ENCODE peak calls at places on chromosomes 1 and 21, in eight cellular contexts. One of them, this sample, is unnamed.

GRCh38 chr1:64933296-64934070 is 32.9 kb downstream of the JAK1 start:
- DNase-seq in CD8-positive, alpha-beta T cell: no peak
- DNase-seq in ovary: no peak
- DNase-seq in adipocyte: peak; percentile 95
- DNase-seq in thoracic aorta: peak; percentile 27
- DNase-seq in endothelial cell of umbilical vein: peak; percentile 31
- DNase-seq in trophoblast cell: peak; percentile 98
- DNase-seq in naive thymus-derived CD4-positive, alpha-beta T cell: peak; percentile 32
- DNase-seq in this sample: no peak

GRCh38 chr1:3640113-3640932 is 9.6 kb downstream of the WRAP73 start:
- DNase-seq in CD8-positive, alpha-beta T cell: no peak
- DNase-seq in ovary: no peak
- DNase-seq in adipocyte: no peak
- DNase-seq in thoracic aorta: no peak
- DNase-seq in endothelial cell of umbilical vein: no peak
- DNase-seq in trophoblast cell: peak; percentile 35
- DNase-seq in naive thymus-derived CD4-positive, alpha-beta T cell: no peak
- DNase-seq in this sample: no peak

GRCh38 chr21:41767606-41768370 is 936 bp upstream of the RIPK4 start:
- DNase-seq in CD8-positive, alpha-beta T cell: no peak
- DNase-seq in ovary: no peak
- DNase-seq in adipocyte: peak; percentile 52
- DNase-seq in thoracic aorta: no peak
- DNase-seq in endothelial cell of umbilical vein: no peak
- DNase-seq in trophoblast cell: no peak
- DNase-seq in naive thymus-derived CD4-positive, alpha-beta T cell: no peak
- DNase-seq in this sample: peak; percentile 32

GRCh38 chr1:24966121-24966723 is 36.1 kb upstream of the RUNX3 start:
- DNase-seq in CD8-positive, alpha-beta T cell: no peak
- DNase-seq in ovary: no peak
- DNase-seq in adipocyte: no peak
- DNase-seq in thoracic aorta: no peak
- DNase-seq in endothelial cell of umbilical vein: no peak
- DNase-seq in trophoblast cell: no peak
- DNase-seq in naive thymus-derived CD4-positive, alpha-beta T cell: no peak
- DNase-seq in this sample: no peak

GRCh38 chr1:25959626-25960025 is 38.2 kb downstream of the PAFAH2 start:
- DNase-seq in CD8-positive, alpha-beta T cell: no peak
- DNase-seq in ovary: no peak
- DNase-seq in adipocyte: no peak
- DNase-seq in thoracic aorta: no peak
- DNase-seq in endothelial cell of umbilical vein: no peak
- DNase-seq in trophoblast cell: no peak
- DNase-seq in naive thymus-derived CD4-positive, alpha-beta T cell: no peak
- DNase-seq in this sample: no peak

GRCh38 chr1:34163792-34164509 is 1.1 kb downstream of the CSMD2 start:
- DNase-seq in CD8-positive, alpha-beta T cell: no peak
- DNase-seq in ovary: no peak
- DNase-seq in adipocyte: peak; percentile 49
- DNase-seq in thoracic aorta: no peak
- DNase-seq in endothelial cell of umbilical vein: no peak
- DNase-seq in trophoblast cell: no peak
- DNase-seq in naive thymus-derived CD4-positive, alpha-beta T cell: no peak
- DNase-seq in this sample: no peak

GRCh38 chr1:81186271-81186670 is 614.5 kb upstream of the ADGRL2 start:
- DNase-seq in CD8-positive, alpha-beta T cell: no peak
- DNase-seq in ovary: no peak
- DNase-seq in adipocyte: peak; percentile 6
- DNase-seq in thoracic aorta: no peak
- DNase-seq in endothelial cell of umbilical vein: no peak
- DNase-seq in trophoblast cell: peak; percentile 79
- DNase-seq in naive thymus-derived CD4-positive, alpha-beta T cell: no peak
- DNase-seq in this sample: no peak

GRCh38 chr1:91065337-91065736 is 43.5 kb upstream of the ZNF644 start:
- DNase-seq in CD8-positive, alpha-beta T cell: no peak
- DNase-seq in ovary: no peak
- DNase-seq in adipocyte: no peak
- DNase-seq in thoracic aorta: no peak
- DNase-seq in endothelial cell of umbilical vein: no peak
- DNase-seq in trophoblast cell: no peak
- DNase-seq in naive thymus-derived CD4-positive, alpha-beta T cell: no peak
- DNase-seq in this sample: no peak

GRCh38 chr21:26835027-26835713 is 10.0 kb downstream of the ADAMTS1 start:
- DNase-seq in CD8-positive, alpha-beta T cell: no peak
- DNase-seq in ovary: peak; percentile 67
- DNase-seq in adipocyte: peak; percentile 71
- DNase-seq in thoracic aorta: no peak
- DNase-seq in endothelial cell of umbilical vein: no peak
- DNase-seq in trophoblast cell: peak; percentile 87
- DNase-seq in naive thymus-derived CD4-positive, alpha-beta T cell: no peak
- DNase-seq in this sample: peak; percentile 71

GRCh38 chr1:184035719-184036516 is 1.6 kb downstream of the COLGALT2 start:
- DNase-seq in CD8-positive, alpha-beta T cell: no peak
- DNase-seq in ovary: no peak
- DNase-seq in adipocyte: no peak
- DNase-seq in thoracic aorta: no peak
- DNase-seq in endothelial cell of umbilical vein: no peak
- DNase-seq in trophoblast cell: peak; percentile 20
- DNase-seq in naive thymus-derived CD4-positive, alpha-beta T cell: no peak
- DNase-seq in this sample: no peak

GRCh38 chr1:184036517-184036949 is 995 bp downstream of the COLGALT2 start:
- DNase-seq in CD8-positive, alpha-beta T cell: no peak
- DNase-seq in ovary: peak; percentile 18
- DNase-seq in adipocyte: peak; percentile 25
- DNase-seq in thoracic aorta: no peak
- DNase-seq in endothelial cell of umbilical vein: peak; percentile 24
- DNase-seq in trophoblast cell: no peak
- DNase-seq in naive thymus-derived CD4-positive, alpha-beta T cell: no peak
- DNase-seq in this sample: no peak

GRCh38 chr1:184039126-184039525 is 1.6 kb upstream of the COLGALT2 start:
- DNase-seq in CD8-positive, alpha-beta T cell: no peak
- DNase-seq in ovary: no peak
- DNase-seq in adipocyte: no peak
- DNase-seq in thoracic aorta: no peak
- DNase-seq in endothelial cell of umbilical vein: no peak
- DNase-seq in trophoblast cell: no peak
- DNase-seq in naive thymus-derived CD4-positive, alpha-beta T cell: no peak
- DNase-seq in this sample: no peak

GRCh38 chr1:184034761-184035379 is 2.7 kb downstream of the COLGALT2 start:
- DNase-seq in CD8-positive, alpha-beta T cell: no peak
- DNase-seq in ovary: no peak
- DNase-seq in adipocyte: no peak
- DNase-seq in thoracic aorta: no peak
- DNase-seq in endothelial cell of umbilical vein: no peak
- DNase-seq in trophoblast cell: no peak
- DNase-seq in naive thymus-derived CD4-positive, alpha-beta T cell: no peak
- DNase-seq in this sample: no peak

DNA sequence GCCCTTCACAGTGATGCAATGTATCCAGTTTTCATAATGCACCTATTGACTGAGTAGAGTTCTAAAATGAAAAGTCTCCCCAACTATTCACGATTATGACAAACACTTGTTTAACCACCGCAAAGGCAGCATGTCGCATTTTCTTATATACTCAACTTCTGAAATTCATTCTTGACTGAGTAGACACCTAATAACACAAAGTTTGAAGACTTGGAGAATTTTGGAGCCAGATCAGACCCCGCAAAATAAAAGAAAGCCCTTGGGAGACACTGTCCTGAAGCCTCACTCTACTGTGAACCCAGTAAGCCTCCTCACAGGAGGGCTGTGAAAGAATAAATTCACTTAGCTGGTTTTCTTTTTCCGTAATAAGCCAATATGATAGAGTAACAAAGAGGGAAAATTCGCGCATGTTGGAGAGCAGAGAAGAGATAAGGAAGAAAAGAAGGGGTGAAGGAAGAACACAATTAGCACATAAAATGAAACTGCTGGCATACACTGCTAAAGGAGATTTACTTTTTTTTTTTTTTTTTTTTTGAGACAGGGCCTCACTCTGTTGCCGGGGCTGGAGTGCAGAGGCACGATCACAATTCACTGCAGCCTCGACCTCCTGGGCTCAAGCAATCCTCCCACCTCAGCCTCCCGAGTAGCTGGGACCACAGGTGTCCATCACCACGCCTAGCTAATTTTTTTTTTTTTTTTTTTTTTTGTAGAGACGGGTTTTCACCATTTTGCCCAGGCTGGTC is 492 bp upstream of the COLGALT2 start:
- DNase-seq in CD8-positive, alpha-beta T cell: no peak
- DNase-seq in ovary: no peak
- DNase-seq in adipocyte: no peak
- DNase-seq in thoracic aorta: no peak
- DNase-seq in endothelial cell of umbilical vein: no peak
- DNase-seq in trophoblast cell: no peak
- DNase-seq in naive thymus-derived CD4-positive, alpha-beta T cell: no peak
- DNase-seq in this sample: no peak
- H3K4me3 ChIP-seq in CD8-positive, alpha-beta T cell: peak overlapping the region; percentile 45
- H3K4me3 ChIP-seq in ovary: no peak overlapping the region
- H3K4me3 ChIP-seq in adipocyte: peak overlapping the region; percentile 84
- H3K4me3 ChIP-seq in thoracic aorta: peak overlapping the region; percentile 80
- H3K4me3 ChIP-seq in endothelial cell of umbilical vein: no peak overlapping the region
- H3K4me3 ChIP-seq in trophoblast cell: no peak overlapping the region
- H3K4me3 ChIP-seq in naive thymus-derived CD4-positive, alpha-beta T cell: peak overlapping the region; percentile 43
- H3K4me3 ChIP-seq in this sample: no peak overlapping the region

GRCh38 chr1:183164963-183165362 is 21.1 kb upstream of the LAMC2 start:
- DNase-seq in CD8-positive, alpha-beta T cell: no peak
- DNase-seq in ovary: no peak
- DNase-seq in adipocyte: no peak
- DNase-seq in thoracic aorta: no peak
- DNase-seq in endothelial cell of umbilical vein: no peak
- DNase-seq in trophoblast cell: no peak
- DNase-seq in naive thymus-derived CD4-positive, alpha-beta T cell: no peak
- DNase-seq in this sample: no peak

GRCh38 chr1:183166439-183166838 is 19.6 kb upstream of the LAMC2 start:
- DNase-seq in CD8-positive, alpha-beta T cell: no peak
- DNase-seq in ovary: no peak
- DNase-seq in adipocyte: no peak
- DNase-seq in thoracic aorta: no peak
- DNase-seq in endothelial cell of umbilical vein: no peak
- DNase-seq in trophoblast cell: no peak
- DNase-seq in naive thymus-derived CD4-positive, alpha-beta T cell: no peak
- DNase-seq in this sample: no peak

GRCh38 chr1:183163311-183163710 is 22.8 kb upstream of the LAMC2 start:
- DNase-seq in CD8-positive, alpha-beta T cell: no peak
- DNase-seq in ovary: no peak
- DNase-seq in adipocyte: peak; percentile 72
- DNase-seq in thoracic aorta: no peak
- DNase-seq in endothelial cell of umbilical vein: peak; percentile 58
- DNase-seq in trophoblast cell: peak; percentile 52
- DNase-seq in naive thymus-derived CD4-positive, alpha-beta T cell: no peak
- DNase-seq in this sample: no peak

GRCh38 chr1:183165456-183165855 is 20.6 kb upstream of the LAMC2 start:
- DNase-seq in CD8-positive, alpha-beta T cell: no peak
- DNase-seq in ovary: no peak
- DNase-seq in adipocyte: no peak
- DNase-seq in thoracic aorta: no peak
- DNase-seq in endothelial cell of umbilical vein: no peak
- DNase-seq in trophoblast cell: no peak
- DNase-seq in naive thymus-derived CD4-positive, alpha-beta T cell: no peak
- DNase-seq in this sample: no peak

DNA sequence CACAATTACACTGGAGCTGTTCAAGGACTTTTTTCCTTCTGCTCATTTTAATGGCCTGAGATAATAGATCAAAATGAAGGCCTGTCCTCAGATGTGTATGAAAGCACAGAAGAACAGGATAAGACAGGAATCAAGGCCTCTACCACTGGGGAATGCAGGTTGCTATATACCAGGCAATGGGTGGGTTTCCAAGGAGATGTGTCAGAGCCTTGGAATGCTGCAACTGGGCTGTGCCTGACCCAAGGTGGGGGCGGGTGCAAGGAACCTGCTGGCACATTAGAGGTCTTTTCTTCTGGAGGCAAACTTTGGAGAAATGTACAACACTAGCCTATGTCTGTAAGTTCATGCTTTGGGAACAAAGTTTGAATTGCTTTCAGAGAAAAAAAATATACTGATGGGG is 21.7 kb upstream of the LAMC2 start:
- DNase-seq in CD8-positive, alpha-beta T cell: no peak
- DNase-seq in ovary: no peak
- DNase-seq in adipocyte: peak; percentile 43
- DNase-seq in thoracic aorta: no peak
- DNase-seq in endothelial cell of umbilical vein: peak; percentile 44
- DNase-seq in trophoblast cell: peak; percentile 56
- DNase-seq in naive thymus-derived CD4-positive, alpha-beta T cell: no peak
- DNase-seq in this sample: no peak
- H3K4me3 ChIP-seq in CD8-positive, alpha-beta T cell: no peak overlapping the region
- H3K4me3 ChIP-seq in ovary: no peak overlapping the region
- H3K4me3 ChIP-seq in adipocyte: no peak overlapping the region
- H3K4me3 ChIP-seq in thoracic aorta: no peak overlapping the region
- H3K4me3 ChIP-seq in endothelial cell of umbilical vein: no peak overlapping the region
- H3K4me3 ChIP-seq in trophoblast cell: no peak overlapping the region
- H3K4me3 ChIP-seq in naive thymus-derived CD4-positive, alpha-beta T cell: no peak overlapping the region
- H3K4me3 ChIP-seq in this sample: no peak overlapping the region

DNA sequence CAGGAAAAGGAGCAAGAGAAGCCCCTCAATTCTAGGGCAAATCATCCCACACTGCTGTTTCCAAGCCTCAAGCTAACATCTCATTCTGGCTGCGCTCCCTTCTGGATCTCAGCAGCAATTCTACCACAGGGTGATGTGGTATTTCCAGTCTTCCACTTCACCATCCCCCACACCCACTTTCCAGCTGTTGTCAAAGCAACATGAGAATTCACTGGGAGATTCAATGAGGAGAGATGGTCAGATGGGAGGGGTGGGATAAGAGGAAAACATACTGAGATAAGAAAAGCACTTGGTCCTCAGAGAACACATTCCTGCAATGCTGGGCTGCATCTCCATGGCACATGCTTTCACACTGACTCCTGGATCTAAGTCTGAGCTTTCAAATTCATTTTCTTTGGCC is 47.3 kb upstream of the LRRC52 start:
- DNase-seq in CD8-positive, alpha-beta T cell: no peak
- DNase-seq in ovary: no peak
- DNase-seq in adipocyte: no peak
- DNase-seq in thoracic aorta: no peak
- DNase-seq in endothelial cell of umbilical vein: no peak
- DNase-seq in trophoblast cell: peak; percentile 47
- DNase-seq in naive thymus-derived CD4-positive, alpha-beta T cell: no peak
- DNase-seq in this sample: no peak
- H3K4me3 ChIP-seq in CD8-positive, alpha-beta T cell: no peak overlapping the region
- H3K4me3 ChIP-seq in ovary: no peak overlapping the region
- H3K4me3 ChIP-seq in adipocyte: no peak overlapping the region
- H3K4me3 ChIP-seq in thoracic aorta: no peak overlapping the region
- H3K4me3 ChIP-seq in endothelial cell of umbilical vein: no peak overlapping the region
- H3K4me3 ChIP-seq in trophoblast cell: no peak overlapping the region
- H3K4me3 ChIP-seq in naive thymus-derived CD4-positive, alpha-beta T cell: no peak overlapping the region
- H3K4me3 ChIP-seq in this sample: no peak overlapping the region

GRCh38 chr1:99603699-99604595 is 42.0 kb upstream of the PALMD start:
- DNase-seq in CD8-positive, alpha-beta T cell: no peak
- DNase-seq in ovary: no peak
- DNase-seq in adipocyte: peak; percentile 60
- DNase-seq in thoracic aorta: no peak
- DNase-seq in endothelial cell of umbilical vein: peak; percentile 48
- DNase-seq in trophoblast cell: peak; percentile 20
- DNase-seq in naive thymus-derived CD4-positive, alpha-beta T cell: no peak
- DNase-seq in this sample: no peak
- H3K4me3 ChIP-seq in CD8-positive, alpha-beta T cell: no peak overlapping the region
- H3K4me3 ChIP-seq in ovary: no peak overlapping the region
- H3K4me3 ChIP-seq in adipocyte: peak overlapping the region; percentile 45
- H3K4me3 ChIP-seq in thoracic aorta: no peak overlapping the region
- H3K4me3 ChIP-seq in endothelial cell of umbilical vein: no peak overlapping the region
- H3K4me3 ChIP-seq in trophoblast cell: no peak overlapping the region
- H3K4me3 ChIP-seq in naive thymus-derived CD4-positive, alpha-beta T cell: no peak overlapping the region
- H3K4me3 ChIP-seq in this sample: no peak overlapping the region